ENCODE peak calls at places on chromosomes 12 and 14, in five cellular contexts. I is H1, Y is IMR-90, M is neuronal stem cell, C is mesenchymal stem cell. T is an unnamed sample.
A peak's percentile ranks its signal among the peaks of the same experiment; 100 is the strongest.

GRCh38 chr12:42735869-42736361 is 146.4 kb upstream of the PRICKLE1 start:
- DNase-seq in I (no peak), M (no peak), Y (no peak), C (no peak), T (peak; percentile 55)

GRCh38 chr14:87131879-87132278 is 861.1 kb downstream of the GALC start:
- DNase-seq in M (no peak), C (peak; percentile 69), Y (peak; percentile 74), I (no peak), T (peak; percentile 63)

GRCh38 chr12:116959845-116960514 is 49.2 kb downstream of the FBXW8 start:
- DNase-seq in Y (no peak), C (no peak), M (no peak), I (no peak), T (no peak)

GRCh38 chr14:71711619-71712018 is 220.6 kb upstream of the RGS6 start:
- DNase-seq in M (peak; percentile 26), C (no peak), Y (peak; percentile 94), I (no peak), T (no peak)

GRCh38 chr14:67524152-67524963 is 8.7 kb upstream of the PLEKHH1 start:
- DNase-seq in Y (no peak), I (no peak), M (no peak), C (peak; percentile 35), T (no peak)

GRCh38 chr14:70955543-70956480 is 48.6 kb downstream of the PCNX1 start:
- DNase-seq in Y (peak; percentile 26), I (no peak), C (peak; percentile 63), M (no peak), T (peak; percentile 51)

GRCh38 chr12:71938728-71939385 is at the start of gene TPH2:
- DNase-seq in C (peak; percentile 75), I (peak; percentile 96), M (peak; percentile 86), Y (peak; percentile 68), T (peak; percentile 91)

GRCh38 chr12:124687695-124688301 is 120.4 kb upstream of the NCOR2 start:
- DNase-seq in Y (no peak), M (no peak), I (no peak), C (peak; percentile 72), T (no peak)

GRCh38 chr14:98187302-98187701 is 1084.7 kb downstream of the BCL11B start:
- DNase-seq in C (no peak), Y (no peak), I (no peak), M (no peak), T (no peak)

GRCh38 chr12:91574975-91575374 is 392.4 kb upstream of the DCN start:
- DNase-seq in I (no peak), M (no peak), Y (no peak), C (no peak), T (no peak)

GRCh38 chr14:102231476-102232347 is 73.3 kb downstream of the MOK start:
- DNase-seq in M (no peak), C (no peak), I (no peak), Y (no peak), T (no peak)

GRCh38 chr12:90253674-90254181 is 545.1 kb upstream of the ATP2B1 start:
- DNase-seq in C (peak; percentile 92), I (no peak), M (no peak), Y (peak; percentile 92), T (peak; percentile 61)

GRCh38 chr12:65090461-65090860 is 30.6 kb downstream of the WIF1 start:
- DNase-seq in Y (no peak), I (no peak), M (no peak), C (no peak), T (no peak)

GRCh38 chr14:63426838-63427237 is 108.1 kb upstream of the GPHB5 start:
- DNase-seq in M (no peak), Y (no peak), C (no peak), I (no peak), T (no peak)

GRCh38 chr12:113445544-113446176 is 23.5 kb downstream of the SDSL start:
- DNase-seq in C (no peak), M (no peak), I (no peak), Y (no peak), T (no peak)

GRCh38 chr14:101151226-101151929 is 247.9 kb upstream of the RTL1 start:
- DNase-seq in C (no peak), I (no peak), M (no peak), Y (no peak), T (peak; percentile 48)

GRCh38 chr14:38505221-38506095 is 249.6 kb upstream of the CLEC14A start:
- DNase-seq in Y (peak; percentile 67), I (no peak), C (peak; percentile 42), M (no peak), T (no peak)

GRCh38 chr12:41701943-41702601 is 442.6 kb downstream of the GXYLT1 start:
- DNase-seq in I (no peak), C (peak; percentile 6), M (no peak), Y (no peak), T (no peak)

GRCh38 chr14:89773644-89774316 is 180.8 kb downstream of the EFCAB11 start:
- DNase-seq in C (peak; percentile 69), I (peak; percentile 61), Y (peak; percentile 47), M (no peak), T (peak; percentile 90)

GRCh38 chr12:70271025-70271424 is 27.8 kb downstream of the CNOT2 start:
- DNase-seq in M (no peak), C (no peak), I (no peak), Y (no peak), T (no peak)

GRCh38 chr14:52596861-52597260 is 44.2 kb downstream of the GPR137C start:
- DNase-seq in I (no peak), M (no peak), Y (peak; percentile 1), C (no peak), T (no peak)

GRCh38 chr12:48021485-48022179 is 17.4 kb upstream of the COL2A1 start:
- DNase-seq in Y (no peak), M (no peak), I (peak; percentile 74), C (no peak), T (peak; percentile 99)

GRCh38 chr12:32535260-32535999 is 136.1 kb downstream of the FGD4 start:
- DNase-seq in C (peak; percentile 83), Y (peak; percentile 69), I (no peak), M (no peak), T (peak; percentile 33)
- H3K4me3 ChIP-seq in C (peak overlapping the region; percentile 34), Y (peak overlapping the region; percentile 50), I (no peak overlapping the region), M (no peak overlapping the region), T (no peak overlapping the region)

DNA sequence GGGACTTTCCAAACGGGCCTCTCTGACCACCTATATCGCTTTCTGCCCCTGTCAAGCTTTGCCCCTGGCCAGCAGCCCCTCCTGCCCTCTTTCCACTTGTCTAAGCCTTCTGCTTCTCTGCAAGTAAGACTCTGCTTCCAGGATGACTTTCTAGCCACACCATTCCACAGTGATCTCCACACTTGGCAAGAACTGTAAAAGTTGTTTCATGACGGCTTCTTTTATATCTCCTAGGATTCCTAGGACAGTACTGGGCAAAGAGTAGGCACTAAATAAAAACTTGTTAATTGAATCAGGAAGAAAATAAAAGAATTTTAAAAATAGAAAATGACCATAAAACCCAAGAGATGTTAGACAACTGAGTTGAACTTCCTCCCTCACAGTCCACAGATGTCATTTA is 1.8 kb upstream of the PTPN21 start:
- DNase-seq in I (no peak), M (no peak), Y (peak; percentile 25), C (no peak), T (no peak)
- H2BK15ac ChIP-seq in I (no peak overlapping the region), M (no peak overlapping the region), Y (peak overlapping the region; percentile 29), C (no peak overlapping the region), T (no peak overlapping the region)

GRCh38 chr12:85866929-85867776 is 6.9 kb upstream of the NTS start:
- DNase-seq in Y (peak; percentile 61), I (no peak), M (peak; percentile 24), C (peak; percentile 61), T (peak; percentile 75)
- H3K4me3 ChIP-seq in Y (no peak overlapping the region), I (no peak overlapping the region), M (no peak overlapping the region), C (no peak overlapping the region), T (no peak overlapping the region)

GRCh38 chr14:50116221-50116956 is at the start of gene VCPKMT:
- DNase-seq in M (peak; percentile 87), Y (peak; percentile 86), I (peak; percentile 95), C (peak; percentile 91), T (peak; percentile 95)
- H2BK15ac ChIP-seq in M (no peak within 1 kb of the TSS), Y (no peak within 1 kb of the TSS), I (no peak within 1 kb of the TSS), C (no peak within 1 kb of the TSS), T (no peak within 1 kb of the TSS)

T was measured in mesendoderm.